ENCODE peak calls at places on chromosome 1, in eight cellular contexts. P is C1 segment of cervical spinal cord; M is memory B cell; V is MM.1S; Z is stimulated activated CD8-positive, alpha-beta memory T cell treated with anti-CD3 and anti-CD28 coated beads, Interleukin-2, amount 100 ng/mL, for 48 hours; O is H1; W is GM12864; N is NCI-H1105 treated with DMSO at 0.1 percent for 48 hours. E is an unnamed sample.

GRCh38 chr1:243496173-243496553 is 240.3 kb downstream of the SDCCAG8 start:
- DNase-seq in P (peak; percentile 60), M (no peak), V (no peak), Z (no peak), O (no peak), W (no peak), N (no peak), E (peak; percentile 36)

GRCh38 chr1:64624446-64624766 is 120.5 kb upstream of the RAVER2 start:
- DNase-seq in P (no peak), M (no peak), V (peak; percentile 39), Z (no peak), O (no peak), W (no peak), N (no peak), E (no peak)

GRCh38 chr1:203686091-203686632 is 59.5 kb downstream of the ATP2B4 start:
- DNase-seq in P (no peak), M (no peak), V (no peak), Z (no peak), O (no peak), W (no peak), N (peak; percentile 89), E (no peak)

GRCh38 chr1:85748120-85748519 is 39.9 kb upstream of the ZNHIT6 start:
- DNase-seq in P (no peak), M (no peak), V (no peak), Z (no peak), O (no peak), W (no peak), N (no peak), E (no peak)

GRCh38 chr1:83547903-83548302 is 451.0 kb downstream of the TTLL7 start:
- DNase-seq in P (no peak), M (no peak), V (no peak), Z (no peak), O (no peak), W (no peak), N (no peak), E (no peak)

GRCh38 chr1:199784127-199784526 is 243.4 kb upstream of the NR5A2 start:
- DNase-seq in P (no peak), M (no peak), V (no peak), Z (no peak), O (no peak), W (no peak), N (no peak), E (no peak)

GRCh38 chr1:209643295-209644020 is 8.8 kb downstream of the LAMB3 start:
- DNase-seq in P (peak; percentile 78), M (no peak), V (no peak), Z (no peak), O (no peak), W (no peak), N (no peak), E (no peak)

GRCh38 chr1:200951016-200951415 is 56.3 kb downstream of the INAVA start:
- DNase-seq in P (no peak), M (no peak), V (no peak), Z (no peak), O (no peak), W (no peak), N (no peak), E (no peak)

GRCh38 chr1:193013707-193014106 is 45.5 kb downstream of the UCHL5 start:
- DNase-seq in P (no peak), M (no peak), V (no peak), Z (no peak), O (no peak), W (no peak), N (no peak), E (no peak)

GRCh38 chr1:196611873-196612272 is 3.6 kb upstream of the KCNT2 start:
- DNase-seq in P (no peak), M (no peak), V (no peak), Z (no peak), O (no peak), W (no peak), N (no peak), E (no peak)

GRCh38 chr1:204228896-204229295 is 15.1 kb upstream of the GOLT1A start:
- DNase-seq in P (no peak), M (no peak), V (no peak), Z (no peak), O (no peak), W (no peak), N (no peak), E (no peak)

GRCh38 chr1:40653851-40654537 is 11.5 kb downstream of the RIMS3 start:
- DNase-seq in P (no peak), M (no peak), V (no peak), Z (no peak), O (no peak), W (no peak), N (no peak), E (peak; percentile 62)

GRCh38 chr1:217403321-217403720 is 227.6 kb downstream of the GPATCH2 start:
- DNase-seq in P (no peak), M (no peak), V (no peak), Z (no peak), O (no peak), W (no peak), N (no peak), E (no peak)

GRCh38 chr1:2593251-2593878 is 6.8 kb downstream of the PRXL2B start:
- DNase-seq in P (no peak), M (no peak), V (no peak), Z (no peak), O (no peak), W (no peak), N (no peak), E (no peak)

GRCh38 chr1:172909606-172910326 is 141.0 kb downstream of the TNFSF18 start:
- DNase-seq in P (no peak), M (no peak), V (no peak), Z (no peak), O (no peak), W (no peak), N (no peak), E (no peak)

GRCh38 chr1:198291036-198291435 is 134.2 kb downstream of the NEK7 start:
- DNase-seq in P (no peak), M (no peak), V (no peak), Z (no peak), O (no peak), W (no peak), N (no peak), E (no peak)

GRCh38 chr1:235015291-235015990 is 113.2 kb downstream of the TOMM20 start:
- DNase-seq in P (no peak), M (no peak), V (peak; percentile 29), Z (peak; percentile 30), O (no peak), W (peak; percentile 93), N (no peak), E (no peak)

GRCh38 chr1:199273837-199274379 is 635.1 kb downstream of the PTPRC start:
- DNase-seq in P (no peak), M (no peak), V (no peak), Z (no peak), O (no peak), W (no peak), N (peak; percentile 76), E (no peak)

GRCh38 chr1:234571692-234572091 is 38.3 kb downstream of the IRF2BP2 start:
- DNase-seq in P (no peak), M (no peak), V (no peak), Z (no peak), O (no peak), W (no peak), N (no peak), E (no peak)

GRCh38 chr1:3504151-3504822 is 49.8 kb downstream of the ARHGEF16 start:
- DNase-seq in P (peak; percentile 36), M (no peak), V (no peak), Z (no peak), O (no peak), W (no peak), N (no peak), E (peak; percentile 36)

GRCh38 chr1:35769759-35770446 is at the start of gene CLSPN:
- DNase-seq in P (peak; percentile 68), M (peak; percentile 84), V (peak; percentile 96), Z (peak; percentile 94), O (peak; percentile 98), W (peak; percentile 88), N (peak; percentile 98), E (peak; percentile 96)

GRCh38 chr1:178408869-178409268 is 87.9 kb downstream of the CLEC20A start:
- DNase-seq in P (no peak), M (no peak), V (no peak), Z (no peak), O (no peak), W (no peak), N (no peak), E (no peak)

GRCh38 chr1:106134561-106134960 is 921.9 kb upstream of the PRMT6 start:
- DNase-seq in P (no peak), M (no peak), V (no peak), Z (no peak), O (no peak), W (no peak), N (no peak), E (no peak)

GRCh38 chr1:35524106-35524505 is 33.1 kb downstream of the KIAA0319L start:
- DNase-seq in P (no peak), M (no peak), V (no peak), Z (no peak), O (no peak), W (no peak), N (no peak), E (no peak)

E was measured in upper lobe of left lung.